ENCODE peak calls at places on chromosome 21, in nine cellular contexts. Y is cardiac muscle cell; L is A549; T is CD8-positive, alpha-beta T cell; H is psoas muscle; N is CD4-positive, alpha-beta T cell; P is astrocyte; V is right cardiac atrium; Q is heart right ventricle. F is an unnamed sample.

GRCh38 chr21:18832950-18833349 is 429.4 kb upstream of the TMPRSS15 start:
- DNase-seq in P (peak; percentile 81), L (peak; percentile 0), H (no peak), N (no peak), T (no peak), Y (peak; percentile 68), Q (no peak), V (no peak), F (no peak)

GRCh38 chr21:45989355-45990048 is 7.9 kb downstream of the COL6A1 start:
- DNase-seq in P (no peak), Q (no peak), V (peak; percentile 53), T (no peak), Y (no peak), N (no peak), H (peak; percentile 45), L (no peak), F (no peak)

GRCh38 chr21:15616864-15617574 is 112.8 kb upstream of the USP25 start:
- DNase-seq in V (no peak), P (peak; percentile 51), T (no peak), N (no peak), H (no peak), Q (no peak), L (no peak), Y (peak; percentile 78), F (no peak)

GRCh38 chr21:35051287-35051818 is 2.3 kb upstream of the RUNX1 start:
- DNase-seq in P (peak; percentile 84), H (peak; percentile 94), T (peak; percentile 76), Q (peak; percentile 77), N (peak; percentile 76), Y (peak; percentile 95), L (peak; percentile 79), V (peak; percentile 95), F (no peak)

GRCh38 chr21:32749662-32750061 is 21.8 kb upstream of the SYNJ1 start:
- DNase-seq in P (no peak), Q (no peak), T (no peak), L (no peak), Y (no peak), H (no peak), V (no peak), N (no peak), F (no peak)

GRCh38 chr21:14119038-14119437 is 91.7 kb downstream of the LIPI start:
- DNase-seq in L (peak; percentile 30), Y (no peak), P (no peak), Q (no peak), N (no peak), T (no peak), H (no peak), V (no peak), F (no peak)

GRCh38 chr21:34846601-34847112 is 177.9 kb downstream of the CLIC6 start:
- DNase-seq in V (no peak), Q (no peak), H (peak; percentile 75), P (peak; percentile 82), T (no peak), N (no peak), L (peak; percentile 50), Y (peak; percentile 71), F (no peak)

GRCh38 chr21:38266732-38267131 is 9.9 kb downstream of the KCNJ15 start:
- DNase-seq in N (no peak), V (no peak), L (no peak), T (no peak), H (no peak), Y (no peak), P (peak; percentile 64), Q (no peak), F (no peak)

GRCh38 chr21:32329776-32330175 is 31.1 kb downstream of the MRAP start:
- DNase-seq in T (no peak), L (no peak), P (peak; percentile 61), H (no peak), Y (peak; percentile 11), N (no peak), Q (no peak), V (no peak), F (no peak)

GRCh38 chr21:34834852-34835501 is 166.2 kb downstream of the CLIC6 start:
- DNase-seq in N (no peak), H (no peak), Q (no peak), T (no peak), V (peak; percentile 52), P (no peak), Y (no peak), L (no peak), F (no peak)

GRCh38 chr21:36034211-36034913 is 26.0 kb downstream of the SETD4 start:
- DNase-seq in N (no peak), L (no peak), H (no peak), Y (no peak), T (no peak), V (no peak), P (no peak), Q (no peak), F (no peak)

GRCh38 chr21:46057111-46057709 is 40.7 kb upstream of the COL6A2 start:
- DNase-seq in Q (no peak), N (no peak), P (no peak), V (peak; percentile 70), L (no peak), H (peak; percentile 44), Y (no peak), T (peak; percentile 13), F (no peak)

GRCh38 chr21:36818051-36818450 is 119.1 kb downstream of the SIM2 start:
- DNase-seq in H (no peak), V (no peak), Q (no peak), T (no peak), L (no peak), Y (no peak), P (no peak), N (no peak), F (no peak)

GRCh38 chr21:36849461-36849860 is 117.0 kb downstream of the HLCS start:
- DNase-seq in H (no peak), Y (no peak), L (no peak), Q (no peak), V (no peak), P (no peak), N (no peak), T (no peak), F (no peak)

GRCh38 chr21:36193200-36193599 is 36.6 kb downstream of the DOP1B start:
- DNase-seq in V (no peak), N (no peak), L (no peak), H (no peak), T (no peak), P (no peak), Q (no peak), Y (no peak), F (no peak)

GRCh38 chr21:36147891-36148290 is 8.7 kb upstream of the DOP1B start:
- DNase-seq in Y (no peak), P (no peak), L (no peak), Q (no peak), T (no peak), H (no peak), V (no peak), N (no peak), F (no peak)

GRCh38 chr21:34091607-34092006 is 18.2 kb downstream of the MRPS6 start:
- DNase-seq in V (no peak), Q (no peak), T (no peak), P (no peak), N (no peak), H (no peak), Y (peak; percentile 11), L (no peak), F (no peak)

GRCh38 chr21:45644041-45644906 is 749 bp downstream of the PCBP3 start:
- DNase-seq in N (no peak), H (no peak), Y (peak; percentile 41), L (no peak), V (peak; percentile 72), T (no peak), Q (peak; percentile 39), P (no peak), F (no peak)

GRCh38 chr21:32278068-32278467 is 781 bp downstream of the MIS18A start:
- DNase-seq in H (no peak), Y (no peak), V (no peak), Q (no peak), P (no peak), N (no peak), L (no peak), T (no peak), F (no peak)

GRCh38 chr21:35340273-35340672 is 291.2 kb upstream of the RUNX1 start:
- DNase-seq in N (no peak), Q (no peak), P (no peak), V (no peak), Y (no peak), H (no peak), L (no peak), T (no peak), F (no peak)

GRCh38 chr21:25329227-25329626 is 278.1 kb downstream of the MRPL39 start:
- DNase-seq in T (no peak), P (peak; percentile 91), N (no peak), H (no peak), Q (no peak), L (no peak), V (no peak), Y (peak; percentile 60), F (no peak)
- H3K9me3 ChIP-seq in T (no peaks in the 10 kb centered on the region), P (no peaks in the 10 kb centered on the region), N (no peaks in the 10 kb centered on the region), H (no peaks in the 10 kb centered on the region), Q (no peaks in the 10 kb centered on the region), L (no peaks in the 10 kb centered on the region), V (no peaks in the 10 kb centered on the region), Y (no peaks in the 10 kb centered on the region), F (no peaks in the 10 kb centered on the region)

GRCh38 chr21:28421716-28422480 is 570.8 kb downstream of the LTN1 start:
- DNase-seq in V (no peak), T (no peak), N (no peak), H (no peak), Y (peak; percentile 61), L (no peak), P (no peak), Q (no peak), F (no peak)
- H3K9me3 ChIP-seq in V (no peaks in the 10 kb centered on the region), T (no peaks in the 10 kb centered on the region), N (no peaks in the 10 kb centered on the region), H (no peaks in the 10 kb centered on the region), Y (no peaks in the 10 kb centered on the region), L (no peaks in the 10 kb centered on the region), P (no peaks in the 10 kb centered on the region), Q (no peaks in the 10 kb centered on the region), F (no peaks in the 10 kb centered on the region)

GRCh38 chr21:9758888-9759287 is 762.5 kb upstream of the TPTE start:
- DNase-seq in Q (no peak), T (no peak), N (no peak), H (no peak), P (no peak), V (no peak), Y (no peak), L (no peak), F (no peak)
- H3K9me3 ChIP-seq in Q (peaks cover 22% of the 10 kb centered on the region), T (peaks cover 8% of the 10 kb centered on the region), N (peaks cover 28% of the 10 kb centered on the region), H (peaks cover 3% of the 10 kb centered on the region), P (peaks cover 30% of the 10 kb centered on the region), V (no peaks in the 10 kb centered on the region), Y (peaks cover 45% of the 10 kb centered on the region), L (no peaks in the 10 kb centered on the region), F (no peaks in the 10 kb centered on the region)

DNA sequence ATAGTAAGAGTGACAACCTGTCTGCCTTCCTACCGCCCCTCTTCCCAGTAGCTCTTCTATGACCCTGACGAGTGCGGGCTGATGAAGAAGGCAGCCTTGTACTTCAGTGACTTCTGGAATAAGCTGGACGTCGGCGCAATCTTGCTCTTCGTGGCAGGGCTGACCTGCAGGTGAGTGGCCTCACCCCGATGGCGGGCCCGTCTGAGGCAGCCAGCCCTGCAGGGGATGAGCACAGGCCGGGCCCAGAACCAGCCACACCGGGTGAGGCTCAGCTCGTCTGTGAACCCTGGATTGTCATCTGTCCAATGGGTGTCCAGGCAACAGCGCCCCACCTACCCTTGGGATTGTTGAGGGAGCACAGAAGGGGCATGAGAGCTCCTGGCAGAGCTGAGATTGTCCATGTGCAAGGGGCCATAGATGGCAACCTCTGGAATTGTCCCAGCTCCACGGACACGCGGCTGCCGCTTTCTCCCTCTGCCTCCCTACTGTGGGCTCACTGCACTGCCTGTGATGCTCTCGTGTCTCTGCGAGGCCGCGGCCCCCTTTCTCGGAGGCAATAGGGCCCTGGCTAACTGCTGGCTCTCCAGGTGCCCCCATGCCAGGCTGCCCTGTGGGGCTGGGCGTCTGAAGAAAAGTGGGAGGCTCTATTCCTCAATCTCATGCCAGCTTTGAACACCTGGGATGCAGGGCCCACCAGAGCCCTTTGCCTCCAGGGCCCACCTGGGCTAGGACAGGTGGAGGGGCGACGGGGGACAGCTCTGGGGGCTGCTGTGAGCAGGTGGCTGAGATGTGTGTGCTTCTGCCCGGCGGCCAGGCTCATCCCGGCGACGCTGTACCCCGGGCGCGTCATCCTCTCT is 50.0 kb upstream of the LRRC3 start:
- DNase-seq in L (no peak), V (no peak), Y (no peak), Q (no peak), P (no peak), H (no peak), N (no peak), T (no peak), F (no peak)
- H3K9me3 ChIP-seq in L (no peaks in the 10 kb centered on the region), V (no peaks in the 10 kb centered on the region), Y (no peaks in the 10 kb centered on the region), Q (no peaks in the 10 kb centered on the region), P (peaks cover 13% of the 10 kb centered on the region), H (no peaks in the 10 kb centered on the region), N (no peaks in the 10 kb centered on the region), T (no peaks in the 10 kb centered on the region), F (no peaks in the 10 kb centered on the region)

F was measured in SK-N-MC.